ENCODE peak calls at places on chromosome 2, in six cellular contexts. H is CD8-positive, alpha-beta T cell; B is CD8-positive, alpha-beta memory T cell; O is GM23338; M is RWPE2; P is body of pancreas. T is an unnamed sample. For H3K36me3, the result is how much of the 10 kb centered on the place peaks cover.

GRCh38 chr2:105052773-105053172 is 14.9 kb downstream of the MRPS9 start:
- DNase-seq in H (no peak), B (no peak), O (no peak), M (no peak), P (peak), T (no peak)

GRCh38 chr2:241546771-241547498 is 11.6 kb upstream of the BOK start:
- DNase-seq in H (no peak), B (no peak), O (peak), M (no peak), P (no peak), T (no peak)

GRCh38 chr2:174326880-174327558 is 7.7 kb upstream of the SP9 start:
- DNase-seq in H (no peak), B (no peak), O (peak), M (no peak), P (no peak), T (no peak)

GRCh38 chr2:168457177-168457905 is 1.3 kb downstream of the CERS6 start:
- DNase-seq in H (no peak), B (no peak), O (no peak), M (no peak), P (no peak), T (no peak)

GRCh38 chr2:234496835-234497591 is at the start of gene ARL4C:
- DNase-seq in H (peak), B (peak), O (peak), M (no peak), P (peak), T (no peak)

GRCh38 chr2:133884739-133885381 is 316.6 kb upstream of the NCKAP5 start:
- DNase-seq in H (no peak), B (no peak), O (peak), M (no peak), P (no peak), T (no peak)

GRCh38 chr2:121297217-121297830 is 12.3 kb upstream of the TFCP2L1 start:
- DNase-seq in H (no peak), B (no peak), O (peak), M (no peak), P (peak), T (no peak)

GRCh38 chr2:232389327-232389726 is 10.8 kb downstream of the ALPP start:
- DNase-seq in H (no peak), B (no peak), O (no peak), M (no peak), P (no peak), T (no peak)

GRCh38 chr2:29920631-29921559 is 491 bp downstream of the ALK start:
- DNase-seq in H (no peak), B (no peak), O (peak), M (peak), P (peak), T (no peak)

GRCh38 chr2:153059338-153060052 is 341.1 kb downstream of the ARL6IP6 start:
- DNase-seq in H (no peak), B (no peak), O (peak), M (no peak), P (no peak), T (no peak)

GRCh38 chr2:207223051-207223450 is 57.3 kb upstream of the KLF7 start:
- DNase-seq in H (no peak), B (no peak), O (no peak), M (no peak), P (no peak), T (no peak)

GRCh38 chr2:71243548-71244301 is 16.8 kb upstream of the PAIP2B start:
- DNase-seq in H (no peak), B (no peak), O (no peak), M (no peak), P (no peak), T (no peak)

GRCh38 chr2:118841828-118842461 is 5.5 kb downstream of the EN1 start:
- DNase-seq in H (no peak), B (no peak), O (peak), M (no peak), P (no peak), T (no peak)

GRCh38 chr2:53668624-53669026 is 99.0 kb upstream of the CHAC2 start:
- DNase-seq in H (no peak), B (no peak), O (no peak), M (no peak), P (no peak), T (no peak)

GRCh38 chr2:38823386-38823785 is 45.4 kb downstream of the GEMIN6 start:
- DNase-seq in H (no peak), B (no peak), O (no peak), M (no peak), P (no peak), T (no peak)
- H3K36me3 ChIP-seq in H (under half), B (under half), O (under half), M (half or more), P (under half), T (under half)

GRCh38 chr2:177796011-177796410 is 276.6 kb downstream of the PDE11A start:
- DNase-seq in H (no peak), B (no peak), O (no peak), M (no peak), P (no peak), T (no peak)

GRCh38 chr2:177799531-177799930 is 273.0 kb downstream of the PDE11A start:
- DNase-seq in H (no peak), B (no peak), O (peak), M (no peak), P (no peak), T (no peak)

GRCh38 chr2:177796644-177797415 is 275.7 kb downstream of the PDE11A start:
- DNase-seq in H (no peak), B (no peak), O (no peak), M (no peak), P (no peak), T (no peak)

GRCh38 chr2:177797808-177798207 is 274.8 kb downstream of the PDE11A start:
- DNase-seq in H (no peak), B (no peak), O (peak), M (no peak), P (no peak), T (no peak)
- H3K27ac ChIP-seq in H (no peak), B (no peak), O (no peak), M (no peak), P (no peak), T (no peak)

GRCh38 chr2:206040525-206040924 is 45.4 kb downstream of the INO80D start:
- DNase-seq in H (no peak), B (no peak), O (no peak), M (no peak), P (no peak), T (no peak)
- H3K36me3 ChIP-seq in H (under half), B (under half), O (under half), M (under half), P (under half), T (under half)

DNA sequence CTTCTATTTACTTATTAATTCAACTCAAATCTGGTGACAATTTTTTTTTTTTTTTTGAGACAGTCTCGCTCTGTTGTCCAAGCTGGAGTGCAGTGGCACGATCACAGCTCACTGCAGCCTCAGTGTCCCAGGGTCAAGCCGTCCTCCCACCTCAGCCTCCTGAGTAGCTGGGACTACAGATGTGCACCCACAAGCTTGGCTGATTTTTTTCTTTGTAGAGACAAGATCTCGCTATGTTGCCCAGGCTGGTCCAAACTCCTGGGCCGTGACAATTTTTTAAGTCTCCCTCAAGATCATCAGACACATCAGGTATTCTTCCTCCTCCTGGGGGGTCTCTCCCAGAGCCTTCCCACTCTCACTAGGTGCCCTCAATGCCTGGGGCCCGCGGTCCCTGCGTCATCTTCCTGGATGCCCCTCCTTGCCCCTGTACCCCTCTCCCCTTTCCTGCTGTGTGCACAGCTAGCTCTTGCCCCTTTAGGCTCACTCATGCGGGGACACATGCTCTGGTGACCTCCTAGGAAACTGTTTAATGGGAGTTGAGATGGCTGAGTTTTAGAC is 38.0 kb downstream of the MAL start:
- DNase-seq in H (peak), B (no peak), O (no peak), M (no peak), P (no peak), T (peak)
- H3K27ac ChIP-seq in H (no peak), B (no peak), O (no peak), M (no peak), P (no peak), T (no peak)

GRCh38 chr2:86143926-86144685 is 38.1 kb downstream of the PTCD3 start:
- DNase-seq in H (no peak), B (no peak), O (no peak), M (no peak), P (no peak), T (no peak)
- H3K36me3 ChIP-seq in H (under half), B (under half), O (under half), M (half or more), P (under half), T (under half)

DNA sequence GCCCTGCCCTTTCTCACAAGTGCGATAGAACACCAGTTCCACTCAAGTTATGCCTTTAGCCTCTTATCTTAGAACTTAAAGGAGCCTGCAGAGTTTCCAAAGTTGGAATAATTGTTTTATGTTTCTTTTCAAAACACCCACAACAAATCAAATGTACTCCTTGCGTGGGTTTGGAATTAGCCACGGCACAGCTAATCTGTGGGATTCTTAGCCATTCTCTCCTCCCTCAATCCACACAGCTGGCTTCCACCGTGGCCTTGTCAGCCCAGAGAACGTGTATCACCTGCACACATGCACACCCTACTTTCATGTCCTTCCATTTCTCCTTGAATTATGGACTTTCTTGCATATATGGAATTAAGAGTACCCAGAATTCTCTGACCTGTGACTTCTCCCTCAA is 135.1 kb upstream of the LTBP1 start:
- DNase-seq in H (no peak), B (no peak), O (no peak), M (no peak), P (no peak), T (no peak)
- H3K27ac ChIP-seq in H (no peak), B (no peak), O (no peak), M (no peak), P (no peak), T (no peak)

DNA sequence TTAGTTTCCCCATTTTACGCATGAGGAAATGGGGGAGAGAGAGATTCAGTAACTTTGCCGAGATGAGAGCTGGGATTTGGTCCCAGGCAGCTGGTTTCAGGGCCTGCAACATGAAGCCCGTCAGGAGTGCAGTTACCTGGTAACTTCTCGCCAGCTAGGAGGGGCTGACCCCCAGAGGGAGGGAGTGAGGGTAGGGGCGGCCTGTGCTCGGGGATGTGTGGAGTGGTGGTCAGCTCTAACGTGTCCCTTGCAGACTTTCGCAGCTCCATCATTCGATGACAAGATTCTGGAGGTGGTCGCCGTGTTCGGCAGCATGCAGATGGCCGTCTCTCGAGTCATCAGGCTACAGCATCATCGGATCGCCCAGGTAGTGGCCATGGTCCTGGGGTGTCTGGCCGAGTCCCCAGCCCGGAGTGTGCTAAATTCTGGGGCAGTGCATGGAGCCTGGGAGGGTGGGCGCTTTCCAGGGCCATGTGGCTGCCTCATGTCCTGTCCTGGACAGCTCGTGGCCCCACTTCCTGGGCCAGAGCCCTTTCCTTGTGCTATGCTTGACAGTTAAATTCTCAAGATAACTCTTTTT is 103.8 kb downstream of the DGKD start:
- DNase-seq in H (no peak), B (no peak), O (no peak), M (no peak), P (no peak), T (no peak)
- H3K36me3 ChIP-seq in H (half or more), B (half or more), O (under half), M (under half), P (under half), T (under half)

DNA sequence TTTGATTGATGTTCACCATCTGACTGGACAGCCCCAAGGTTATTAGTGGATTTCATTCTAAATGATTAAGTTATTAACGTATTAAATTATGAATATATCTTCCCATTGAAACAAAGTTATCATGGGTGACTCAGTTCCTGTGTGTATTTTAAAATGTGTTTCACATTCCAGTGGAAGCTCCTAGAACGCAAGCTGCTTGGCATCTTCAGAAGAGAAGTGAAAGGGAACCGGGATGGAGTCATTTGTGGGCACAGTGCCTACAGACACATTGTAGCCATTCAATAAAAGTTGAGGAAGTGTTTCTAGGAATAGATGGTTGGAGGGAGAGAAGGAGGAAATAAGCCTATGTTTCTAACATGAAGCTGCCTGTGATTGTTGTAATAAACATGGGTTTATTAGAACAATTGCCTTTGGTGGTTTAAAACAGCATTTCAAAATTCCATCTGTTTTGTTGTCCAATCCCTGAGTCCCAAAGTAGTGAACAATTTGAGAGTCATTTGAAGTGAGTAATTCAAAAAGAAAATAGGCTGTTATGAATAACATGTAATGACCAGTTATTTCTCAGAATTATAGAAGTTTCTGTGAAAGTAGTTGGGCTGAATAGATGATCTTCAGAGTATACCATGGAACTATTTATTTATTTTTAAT is 143.5 kb downstream of the PKP4 start:
- DNase-seq in H (no peak), B (no peak), O (no peak), M (peak), P (peak), T (no peak)
- H3K27ac ChIP-seq in H (no peak), B (no peak), O (no peak), M (peak), P (no peak), T (no peak)

DNA sequence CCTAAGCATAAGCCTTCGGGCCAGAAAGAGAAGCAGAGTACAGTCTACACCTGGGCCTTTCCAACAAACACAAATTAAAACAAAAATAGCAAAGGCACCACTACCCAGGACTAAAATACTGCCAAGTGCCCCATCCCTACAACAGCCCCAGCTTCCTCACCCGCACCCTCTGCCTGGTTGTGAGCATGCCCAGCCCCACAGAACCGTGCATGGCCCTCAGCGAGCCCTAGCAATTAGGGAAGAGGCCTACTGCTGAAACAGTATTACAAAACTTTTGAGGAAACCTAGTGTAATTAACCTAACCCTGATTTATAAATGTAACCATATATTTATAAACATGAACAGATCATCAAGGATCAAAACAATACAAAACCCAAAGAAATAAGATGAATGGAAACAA is 44.2 kb downstream of the FARSB start:
- DNase-seq in H (no peak), B (no peak), O (no peak), M (no peak), P (no peak), T (no peak)
- H3K36me3 ChIP-seq in H (under half), B (under half), O (under half), M (half or more), P (under half), T (under half)

GRCh38 chr2:186589733-186590537 is at the start of gene ITGAV:
- DNase-seq in H (peak), B (peak), O (peak), M (peak), P (peak), T (no peak)

GRCh38 chr2:186588940-186589732 is 720 bp upstream of the ITGAV start:
- DNase-seq in H (no peak), B (no peak), O (peak), M (no peak), P (peak), T (no peak)

GRCh38 chr2:186588421-186588820 is 1.4 kb upstream of the ITGAV start:
- DNase-seq in H (no peak), B (no peak), O (no peak), M (no peak), P (no peak), T (no peak)

GRCh38 chr2:186592137-186592875 is 2.5 kb downstream of the ITGAV start:
- DNase-seq in H (no peak), B (no peak), O (no peak), M (no peak), P (no peak), T (no peak)

DNA sequence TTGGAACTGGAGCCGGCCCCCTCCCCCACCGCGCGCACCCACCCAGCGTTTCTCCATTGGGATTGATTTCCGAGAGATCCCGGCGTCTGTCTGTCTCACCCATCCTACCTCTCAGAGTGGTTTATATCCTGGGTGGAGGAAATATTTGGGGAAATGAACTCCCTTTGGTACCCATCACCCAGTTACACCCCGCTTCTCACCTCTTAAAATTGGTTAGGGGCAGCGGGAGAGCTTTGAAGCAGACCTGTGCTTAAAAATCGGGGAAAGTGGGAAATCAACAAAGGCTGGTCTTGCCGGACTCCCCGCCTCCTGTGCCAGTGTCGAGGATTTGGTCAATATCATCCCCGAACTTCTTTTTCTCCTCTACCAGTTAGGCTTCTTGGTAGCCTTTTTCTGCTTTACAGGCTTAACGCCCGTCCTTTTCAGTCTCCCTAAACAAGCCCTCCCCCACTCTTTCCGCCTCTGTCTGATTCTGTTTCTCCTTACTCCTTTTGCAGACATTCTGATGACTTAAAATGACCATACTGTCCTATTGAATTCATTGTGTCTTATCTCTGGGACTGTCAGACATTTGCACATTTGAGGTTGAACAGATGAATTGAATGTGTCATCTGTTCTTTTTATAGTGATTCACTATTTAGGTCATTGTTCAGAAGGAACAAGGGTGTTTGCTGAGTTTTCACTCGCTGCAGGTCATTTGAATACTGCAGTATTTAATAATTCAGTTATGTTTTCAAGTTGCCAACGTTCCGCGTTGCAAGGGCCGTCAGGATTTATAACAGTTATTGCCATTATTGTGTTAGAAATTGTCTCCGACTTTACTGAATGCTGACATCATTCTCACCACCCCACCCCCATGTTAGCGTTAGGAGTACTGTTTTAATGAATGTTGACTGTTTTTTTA is 934 bp downstream of the ITGAV start:
- DNase-seq in H (no peak), B (peak), O (peak), M (no peak), P (no peak), T (no peak)
- H3K27ac ChIP-seq in H (peak), B (peak), O (no peak), M (peak), P (peak), T (peak)

T was measured in vagina.